ENCODE peak calls at places on chromosomes 7 and 10, in five cellular contexts. One of them, this sample, is unnamed.

GRCh38 chr7:148868378-148868674 is 15.8 kb downstream of the EZH2 start:
- DNase-seq in Panc1: no peak
- DNase-seq in aorta: no peak
- DNase-seq in foreskin fibroblast: no peak
- DNase-seq in effector memory CD4-positive, alpha-beta T cell: no peak
- DNase-seq in this sample: no peak

GRCh38 chr7:7422641-7423040 is 113.0 kb downstream of the COL28A1 start:
- DNase-seq in Panc1: no peak
- DNase-seq in effector memory CD4-positive, alpha-beta T cell: no peak
- DNase-seq in aorta: no peak
- DNase-seq in foreskin fibroblast: no peak
- DNase-seq in this sample: no peak

GRCh38 chr10:78597791-78598555 is 470.8 kb upstream of the ZMIZ1 start:
- DNase-seq in foreskin fibroblast: no peak
- DNase-seq in Panc1: no peak
- DNase-seq in effector memory CD4-positive, alpha-beta T cell: no peak
- DNase-seq in aorta: no peak
- DNase-seq in this sample: no peak

GRCh38 chr7:139626817-139627216 is 103.3 kb downstream of the CLEC2L start:
- DNase-seq in effector memory CD4-positive, alpha-beta T cell: no peak
- DNase-seq in Panc1: no peak
- DNase-seq in aorta: no peak
- DNase-seq in foreskin fibroblast: no peak
- DNase-seq in this sample: no peak

GRCh38 chr7:135678612-135679575 is 16.6 kb downstream of the STMP1 start:
- DNase-seq in foreskin fibroblast: peak; percentile 59
- DNase-seq in Panc1: no peak
- DNase-seq in aorta: peak; percentile 87
- DNase-seq in effector memory CD4-positive, alpha-beta T cell: no peak
- DNase-seq in this sample: peak; percentile 88

GRCh38 chr7:115435178-115435577 is 513.3 kb downstream of the MDFIC start:
- DNase-seq in Panc1: no peak
- DNase-seq in effector memory CD4-positive, alpha-beta T cell: no peak
- DNase-seq in aorta: no peak
- DNase-seq in foreskin fibroblast: no peak
- DNase-seq in this sample: no peak

GRCh38 chr7:157674027-157674714 is 337.4 kb downstream of the DNAJB6 start:
- DNase-seq in aorta: no peak
- DNase-seq in foreskin fibroblast: no peak
- DNase-seq in effector memory CD4-positive, alpha-beta T cell: no peak
- DNase-seq in Panc1: no peak
- DNase-seq in this sample: no peak

GRCh38 chr10:78688945-78689935 is 379.5 kb upstream of the ZMIZ1 start:
- DNase-seq in effector memory CD4-positive, alpha-beta T cell: no peak
- DNase-seq in foreskin fibroblast: peak; percentile 29
- DNase-seq in aorta: peak; percentile 86
- DNase-seq in Panc1: no peak
- DNase-seq in this sample: no peak

GRCh38 chr7:155168607-155169006 is 98.5 kb downstream of the HTR5A start:
- DNase-seq in effector memory CD4-positive, alpha-beta T cell: no peak
- DNase-seq in foreskin fibroblast: no peak
- DNase-seq in Panc1: no peak
- DNase-seq in aorta: no peak
- DNase-seq in this sample: no peak

GRCh38 chr7:36726311-36726710 is 2.0 kb upstream of the AOAH start:
- DNase-seq in foreskin fibroblast: no peak
- DNase-seq in Panc1: no peak
- DNase-seq in aorta: no peak
- DNase-seq in effector memory CD4-positive, alpha-beta T cell: no peak
- DNase-seq in this sample: no peak

GRCh38 chr7:1296727-1297475 is 64.2 kb downstream of the UNCX start:
- DNase-seq in foreskin fibroblast: no peak
- DNase-seq in Panc1: no peak
- DNase-seq in effector memory CD4-positive, alpha-beta T cell: no peak
- DNase-seq in aorta: peak; percentile 45
- DNase-seq in this sample: no peak

DNA sequence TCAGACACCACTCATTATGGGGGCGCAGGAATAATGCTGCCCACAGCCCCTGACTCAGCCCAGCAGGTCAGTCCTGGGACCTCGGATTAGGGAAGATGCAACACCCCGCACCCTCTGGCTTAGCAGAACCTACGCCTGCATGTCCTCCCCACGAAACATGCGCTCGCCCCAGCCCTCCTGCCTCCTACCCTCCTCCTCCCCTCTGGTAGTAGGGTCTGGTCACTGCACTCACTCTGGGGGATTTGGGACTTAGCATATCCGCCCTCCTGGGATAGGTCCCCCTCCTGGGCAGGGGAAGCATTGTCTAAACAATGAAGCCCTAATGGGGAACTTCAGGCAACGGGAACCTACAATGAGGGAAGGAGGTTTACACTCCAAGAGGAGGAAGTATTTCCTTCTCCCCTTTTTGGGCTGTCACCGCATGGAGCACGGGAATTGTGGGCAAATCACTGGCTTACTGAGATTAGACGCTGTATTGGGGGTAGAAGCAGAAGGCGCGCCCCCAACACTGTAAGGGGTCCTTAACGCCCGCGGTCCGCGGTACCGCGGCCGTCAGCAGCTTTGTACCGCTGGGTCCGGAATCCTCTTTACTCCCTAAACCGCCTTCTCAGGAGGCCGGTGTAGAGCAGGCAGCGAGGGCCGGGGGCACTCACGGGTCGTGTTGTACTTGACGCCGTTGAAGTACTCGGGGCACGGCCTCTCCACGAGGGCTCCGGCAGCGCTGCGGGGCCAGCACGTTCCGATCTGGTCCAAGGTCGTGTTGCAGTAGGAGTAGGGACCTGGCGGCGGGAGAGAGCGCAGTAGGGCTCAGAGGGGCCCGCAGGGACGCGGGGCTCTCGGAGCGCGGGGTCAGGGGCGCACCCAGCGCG is 760 bp downstream of the CRHR2 start:
- DNase-seq in aorta: no peak
- DNase-seq in foreskin fibroblast: no peak
- DNase-seq in Panc1: no peak
- DNase-seq in effector memory CD4-positive, alpha-beta T cell: no peak
- DNase-seq in this sample: no peak
- H3K4me3 ChIP-seq in aorta: peak overlapping the region; percentile 1
- H3K4me3 ChIP-seq in foreskin fibroblast: no peak overlapping the region
- H3K4me3 ChIP-seq in Panc1: no peak overlapping the region
- H3K4me3 ChIP-seq in effector memory CD4-positive, alpha-beta T cell: peak overlapping the region; percentile 47
- H3K4me3 ChIP-seq in this sample: no peak overlapping the region

DNA sequence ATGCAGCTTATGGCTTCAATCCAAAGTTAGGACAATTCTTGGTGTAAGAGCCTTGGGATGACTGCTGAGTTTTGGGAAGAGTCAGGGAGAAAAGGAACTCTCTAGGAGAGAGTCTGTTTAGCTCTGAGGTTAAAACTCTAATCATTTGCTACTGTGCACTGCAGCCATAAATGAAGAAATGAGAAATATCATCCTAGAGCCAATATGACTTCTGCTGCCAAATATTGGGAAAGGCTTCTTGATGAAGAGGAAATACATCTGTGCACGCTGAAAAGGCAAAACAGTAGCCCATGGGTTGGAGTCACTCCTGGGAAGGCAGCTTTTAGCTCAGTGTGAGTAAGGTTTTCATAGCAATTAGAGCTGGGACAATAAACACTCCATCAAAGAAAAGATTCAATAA is 308.8 kb downstream of the SFMBT2 start:
- DNase-seq in Panc1: no peak
- DNase-seq in aorta: no peak
- DNase-seq in effector memory CD4-positive, alpha-beta T cell: no peak
- DNase-seq in foreskin fibroblast: peak; percentile 35
- DNase-seq in this sample: no peak
- H3K4me3 ChIP-seq in Panc1: no peak overlapping the region
- H3K4me3 ChIP-seq in aorta: no peak overlapping the region
- H3K4me3 ChIP-seq in effector memory CD4-positive, alpha-beta T cell: no peak overlapping the region
- H3K4me3 ChIP-seq in foreskin fibroblast: no peak overlapping the region
- H3K4me3 ChIP-seq in this sample: no peak overlapping the region

GRCh38 chr10:42932735-42933453 is 144.0 kb upstream of the RET start:
- DNase-seq in Panc1: no peak
- DNase-seq in effector memory CD4-positive, alpha-beta T cell: no peak
- DNase-seq in aorta: peak; percentile 70
- DNase-seq in foreskin fibroblast: no peak
- DNase-seq in this sample: no peak
- H3K4me3 ChIP-seq in Panc1: no peak overlapping the region
- H3K4me3 ChIP-seq in effector memory CD4-positive, alpha-beta T cell: peak overlapping the region; percentile 48
- H3K4me3 ChIP-seq in aorta: no peak overlapping the region
- H3K4me3 ChIP-seq in foreskin fibroblast: no peak overlapping the region
- H3K4me3 ChIP-seq in this sample: no peak overlapping the region

GRCh38 chr7:47478926-47479791 is 102.8 kb downstream of the TNS3 start:
- DNase-seq in effector memory CD4-positive, alpha-beta T cell: no peak
- DNase-seq in Panc1: no peak
- DNase-seq in foreskin fibroblast: no peak
- DNase-seq in aorta: no peak
- DNase-seq in this sample: no peak
- H3K4me3 ChIP-seq in effector memory CD4-positive, alpha-beta T cell: no peak overlapping the region
- H3K4me3 ChIP-seq in Panc1: no peak overlapping the region
- H3K4me3 ChIP-seq in foreskin fibroblast: no peak overlapping the region
- H3K4me3 ChIP-seq in aorta: no peak overlapping the region
- H3K4me3 ChIP-seq in this sample: no peak overlapping the region

This sample was measured in PC-9.